ENCODE peak calls at places on chromosomes 1 and 21, in ten cellular contexts. C is stimulated activated CD4-positive, alpha-beta T cell treated with anti-CD3 and anti-CD28 coated beads, Interleukin-4, amount 100 ng/mL, for 1 hour; E is substantia nigra; S is activated CD8-positive, alpha-beta memory T cell treated with anti-CD3 and anti-CD28 coated beads, Interleukin-2, amount 50 U/mL, for 4 hours; M is lower lobe of right lung; X is DMS153; A is neural progenitor cell; Y is SW480; U is A549; T is activated CD4-positive, CD25-positive, alpha-beta regulatory T cell. J is an unnamed sample.

GRCh38 chr1:109312978-109313775 is 6.4 kb upstream of the MYBPHL start:
- DNase-seq in C (no peak), E (peak), S (no peak), M (no peak), X (no peak), A (no peak), Y (no peak), U (no peak), T (no peak), J (no peak)

GRCh38 chr1:36183309-36183856 is 27.4 kb downstream of the MAP7D1 start:
- DNase-seq in C (no peak), E (no peak), S (no peak), M (no peak), X (peak), A (no peak), Y (no peak), U (no peak), T (no peak), J (no peak)

GRCh38 chr1:175714350-175714749 is 29.0 kb downstream of the TNR start:
- DNase-seq in C (no peak), E (no peak), S (no peak), M (no peak), X (no peak), A (peak), Y (no peak), U (no peak), T (no peak), J (no peak)

GRCh38 chr1:156503672-156504055 is 3.1 kb upstream of the MEF2D start:
- DNase-seq in C (no peak), E (no peak), S (no peak), M (no peak), X (no peak), A (no peak), Y (no peak), U (no peak), T (no peak), J (no peak)

GRCh38 chr1:167634435-167634834 is 4.4 kb downstream of the RCSD1 start:
- DNase-seq in C (no peak), E (no peak), S (no peak), M (no peak), X (no peak), A (no peak), Y (no peak), U (no peak), T (no peak), J (no peak)

GRCh38 chr1:94486990-94487389 is 54.6 kb downstream of the F3 start:
- DNase-seq in C (no peak), E (no peak), S (no peak), M (no peak), X (no peak), A (no peak), Y (no peak), U (no peak), T (no peak), J (no peak)

GRCh38 chr1:235022341-235023196 is 106.1 kb downstream of the TOMM20 start:
- DNase-seq in C (no peak), E (no peak), S (no peak), M (no peak), X (no peak), A (no peak), Y (no peak), U (no peak), T (no peak), J (no peak)

GRCh38 chr1:10601342-10602060 is 126.8 kb downstream of the PEX14 start:
- DNase-seq in C (no peak), E (no peak), S (no peak), M (no peak), X (no peak), A (no peak), Y (no peak), U (no peak), T (no peak), J (no peak)

GRCh38 chr1:230197644-230198567 is 130.9 kb downstream of the GALNT2 start:
- DNase-seq in C (no peak), E (no peak), S (no peak), M (no peak), X (no peak), A (no peak), Y (no peak), U (no peak), T (no peak), J (no peak)

GRCh38 chr1:113390871-113391642 is 742 bp downstream of the MAGI3 start:
- DNase-seq in C (peak), E (no peak), S (peak), M (peak), X (no peak), A (peak), Y (peak), U (peak), T (peak), J (peak)

GRCh38 chr1:39266269-39266668 is 61.8 kb downstream of the MACF1 start:
- DNase-seq in C (no peak), E (no peak), S (no peak), M (no peak), X (no peak), A (peak), Y (no peak), U (peak), T (no peak), J (no peak)

GRCh38 chr1:19315378-19316206 is 3.5 kb downstream of the SLC66A1 start:
- DNase-seq in C (no peak), E (no peak), S (no peak), M (no peak), X (no peak), A (no peak), Y (peak), U (no peak), T (no peak), J (no peak)

GRCh38 chr1:85502625-85503083 is 37.7 kb upstream of the DDAH1 start:
- DNase-seq in C (no peak), E (no peak), S (no peak), M (no peak), X (no peak), A (peak), Y (peak), U (peak), T (no peak), J (peak)

GRCh38 chr21:14923468-14923867 is 141.3 kb downstream of the NRIP1 start:
- DNase-seq in C (no peak), E (no peak), S (no peak), M (no peak), X (no peak), A (no peak), Y (no peak), U (no peak), T (no peak), J (no peak)

GRCh38 chr1:223425550-223425949 is 32.3 kb downstream of the CCDC185 start:
- DNase-seq in C (no peak), E (no peak), S (no peak), M (no peak), X (no peak), A (no peak), Y (no peak), U (no peak), T (no peak), J (no peak)

GRCh38 chr1:77558591-77559164 is 123.8 kb downstream of the ZZZ3 start:
- DNase-seq in C (no peak), E (no peak), S (no peak), M (no peak), X (no peak), A (no peak), Y (no peak), U (no peak), T (no peak), J (no peak)

GRCh38 chr1:95321516-95321915 is 87.5 kb downstream of the RWDD3 start:
- DNase-seq in C (no peak), E (no peak), S (no peak), M (no peak), X (no peak), A (no peak), Y (no peak), U (no peak), T (no peak), J (no peak)

GRCh38 chr1:62318756-62319544 is at the start of gene KANK4:
- DNase-seq in C (no peak), E (no peak), S (no peak), M (no peak), X (no peak), A (peak), Y (no peak), U (no peak), T (no peak), J (no peak)

GRCh38 chr21:37829447-37829846 is 86.8 kb downstream of the KCNJ6 start:
- DNase-seq in C (no peak), E (no peak), S (no peak), M (no peak), X (peak), A (no peak), Y (peak), U (peak), T (no peak), J (peak)

GRCh38 chr1:93616221-93616995 is 65.2 kb downstream of the BCAR3 start:
- DNase-seq in C (no peak), E (no peak), S (no peak), M (no peak), X (no peak), A (peak), Y (peak), U (peak), T (no peak), J (peak)

GRCh38 chr1:204152310-204153044 is 633 bp upstream of the ETNK2 start:
- DNase-seq in C (no peak), E (no peak), S (no peak), M (peak), X (peak), A (no peak), Y (no peak), U (no peak), T (no peak), J (peak)

GRCh38 chr1:53260631-53261247 is 22.4 kb upstream of the MAGOH start:
- DNase-seq in C (no peak), E (no peak), S (no peak), M (no peak), X (no peak), A (no peak), Y (no peak), U (no peak), T (no peak), J (no peak)

GRCh38 chr21:33496345-33496744 is 4.8 kb upstream of the DNAJC28 start:
- DNase-seq in C (no peak), E (no peak), S (no peak), M (no peak), X (no peak), A (no peak), Y (no peak), U (peak), T (no peak), J (no peak)

GRCh38 chr1:25707280-25708016 is 90.9 kb downstream of the MAN1C1 start:
- DNase-seq in C (no peak), E (no peak), S (no peak), M (no peak), X (no peak), A (peak), Y (no peak), U (no peak), T (no peak), J (no peak)

GRCh38 chr1:43358121-43358745 is 548 bp upstream of the CDC20 start:
- DNase-seq in C (no peak), E (no peak), S (no peak), M (no peak), X (peak), A (peak), Y (peak), U (peak), T (no peak), J (peak)

GRCh38 chr1:46401964-46402626 is 8.0 kb downstream of the FAAH start:
- DNase-seq in C (no peak), E (peak), S (no peak), M (peak), X (peak), A (peak), Y (peak), U (peak), T (no peak), J (peak)

GRCh38 chr1:24878775-24879742 is 51.0 kb downstream of the RUNX3 start:
- DNase-seq in C (no peak), E (no peak), S (no peak), M (peak), X (no peak), A (no peak), Y (no peak), U (no peak), T (no peak), J (no peak)

GRCh38 chr1:31712041-31712440 is 8.2 kb upstream of the COL16A1 start:
- DNase-seq in C (no peak), E (no peak), S (no peak), M (no peak), X (no peak), A (no peak), Y (no peak), U (no peak), T (no peak), J (no peak)